ENCODE peak calls at places on chromosome 20, in five cellular contexts. V, A, L, E and S are unnamed samples.

GRCh38 chr20:34473262-34473883 is 42.8 kb upstream of the DYNLRB1 start:
- DNase-seq in V (peak; percentile 72), A (peak; percentile 45), L (peak; percentile 73), E (no peak), S (peak; percentile 48)

GRCh38 chr20:50089787-50090177 is 23.2 kb downstream of the UBE2V1 start:
- DNase-seq in V (no peak), A (no peak), L (no peak), E (no peak), S (no peak)

GRCh38 chr20:36236786-36237121 is 476 bp downstream of the AAR2 start:
- DNase-seq in V (no peak), A (no peak), L (no peak), E (no peak), S (no peak)

GRCh38 chr20:49995586-49995985 is 12.8 kb downstream of the SNAI1 start:
- DNase-seq in V (no peak), A (no peak), L (no peak), E (no peak), S (no peak)

GRCh38 chr20:1215386-1216170 is 10.3 kb upstream of the RAD21L1 start:
- DNase-seq in V (no peak), A (peak; percentile 48), L (no peak), E (no peak), S (no peak)

GRCh38 chr20:2993250-2993649 is 50.2 kb upstream of the GNRH2 start:
- DNase-seq in V (no peak), A (no peak), L (no peak), E (no peak), S (no peak)

GRCh38 chr20:12927489-12927888 is 81.3 kb upstream of the SPTLC3 start:
- DNase-seq in V (no peak), A (no peak), L (no peak), E (no peak), S (no peak)

GRCh38 chr20:52515877-52516276 is 324.3 kb upstream of the ZFP64 start:
- DNase-seq in V (no peak), A (no peak), L (no peak), E (no peak), S (no peak)

GRCh38 chr20:59771506-59772372 is 161.7 kb downstream of the SYCP2 start:
- DNase-seq in V (no peak), A (no peak), L (no peak), E (no peak), S (no peak)

GRCh38 chr20:2759603-2760360 is 40.6 kb downstream of the CPXM1 start:
- DNase-seq in V (no peak), A (no peak), L (no peak), E (no peak), S (no peak)

GRCh38 chr20:57603120-57603519 is 17.1 kb downstream of the ZBP1 start:
- DNase-seq in V (no peak), A (no peak), L (no peak), E (no peak), S (no peak)

GRCh38 chr20:45959956-45960630 is 11.9 kb downstream of the ZNF335 start:
- DNase-seq in V (no peak), A (no peak), L (no peak), E (peak; percentile 19), S (no peak)

GRCh38 chr20:8376940-8377339 is 244.9 kb downstream of the PLCB1 start:
- DNase-seq in V (no peak), A (no peak), L (no peak), E (no peak), S (no peak)

GRCh38 chr20:41572010-41572572 is 46.1 kb downstream of the CHD6 start:
- DNase-seq in V (no peak), A (no peak), L (no peak), E (no peak), S (no peak)
- TF ChIP-seq YY1 in V (no peak), A (no peak), L (no peak), E (no peak), S (no peak)

GRCh38 chr20:48295966-48296421 is 510.7 kb upstream of the SULF2 start:
- DNase-seq in V (peak; percentile 41), A (no peak), L (no peak), E (no peak), S (no peak)

GRCh38 chr20:48298424-48298823 is 513.1 kb upstream of the SULF2 start:
- DNase-seq in V (no peak), A (no peak), L (no peak), E (no peak), S (no peak)

GRCh38 chr20:48301189-48301588 is 515.9 kb upstream of the SULF2 start:
- DNase-seq in V (peak; percentile 45), A (no peak), L (no peak), E (no peak), S (no peak)

GRCh38 chr20:48302149-48302548 is 516.9 kb upstream of the SULF2 start:
- DNase-seq in V (no peak), A (no peak), L (no peak), E (no peak), S (no peak)

DNA sequence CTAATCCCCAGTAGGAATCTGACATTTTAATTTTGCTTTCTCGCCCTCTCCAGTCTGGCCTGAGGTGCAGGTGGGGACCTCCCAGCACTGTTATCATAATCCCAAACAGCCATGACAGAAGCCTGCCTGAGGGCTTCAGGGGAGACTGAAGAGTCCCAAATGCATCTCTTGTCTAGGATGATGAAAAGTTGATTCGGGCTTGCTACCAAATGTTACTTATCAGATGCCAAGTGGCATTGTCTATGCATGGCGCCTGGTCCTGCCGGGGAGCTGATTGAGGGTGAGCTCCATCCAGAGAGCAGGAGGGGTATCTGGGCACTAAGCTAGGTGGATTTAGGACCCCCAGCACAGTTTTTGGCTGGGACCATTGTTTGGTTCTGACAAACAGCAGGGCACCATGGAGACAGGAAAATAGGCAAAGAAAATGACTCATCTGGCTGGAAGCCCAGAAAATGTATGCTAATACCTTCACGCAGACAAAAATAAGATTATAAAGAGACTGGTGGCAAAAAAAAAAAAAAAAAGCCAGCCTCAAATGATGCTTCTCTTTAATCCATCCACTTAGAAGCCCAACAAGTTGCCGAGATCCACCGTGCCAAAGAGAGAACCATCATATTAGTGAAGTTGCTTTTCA is 513.7 kb upstream of the SULF2 start:
- DNase-seq in V (peak; percentile 73), A (no peak), L (peak; percentile 71), E (no peak), S (peak; percentile 32)
- TF ChIP-seq YY1 in V (no peak), A (no peak), L (no peak), E (no peak), S (no peak)

GRCh38 chr20:20265210-20265609 is 102.7 kb upstream of the INSM1 start:
- DNase-seq in V (no peak), A (no peak), L (no peak), E (no peak), S (no peak)
- TF ChIP-seq YY1 in V (no peak), A (no peak), L (no peak), E (no peak), S (no peak)

GRCh38 chr20:40532103-40532502 is 156.9 kb downstream of the MAFB start:
- DNase-seq in V (peak; percentile 31), A (peak; percentile 33), L (no peak), E (no peak), S (peak; percentile 48)

GRCh38 chr20:40538126-40538525 is 150.9 kb downstream of the MAFB start:
- DNase-seq in V (no peak), A (no peak), L (no peak), E (no peak), S (no peak)

GRCh38 chr20:40540163-40540562 is 148.9 kb downstream of the MAFB start:
- DNase-seq in V (no peak), A (no peak), L (no peak), E (no peak), S (no peak)

GRCh38 chr20:40535816-40536215 is 153.2 kb downstream of the MAFB start:
- DNase-seq in V (no peak), A (no peak), L (no peak), E (no peak), S (no peak)

GRCh38 chr20:40536866-40537265 is 152.2 kb downstream of the MAFB start:
- DNase-seq in V (no peak), A (no peak), L (no peak), E (no peak), S (no peak)
- TF ChIP-seq YY1 in V (no peak), A (no peak), L (no peak), E (no peak), S (no peak)

GRCh38 chr20:38145094-38146075 is 19.7 kb downstream of the TGM2 start:
- DNase-seq in V (peak; percentile 45), A (no peak), L (no peak), E (no peak), S (no peak)
- TF ChIP-seq YY1 in V (no peak), A (no peak), L (no peak), E (no peak), S (no peak)

DNA sequence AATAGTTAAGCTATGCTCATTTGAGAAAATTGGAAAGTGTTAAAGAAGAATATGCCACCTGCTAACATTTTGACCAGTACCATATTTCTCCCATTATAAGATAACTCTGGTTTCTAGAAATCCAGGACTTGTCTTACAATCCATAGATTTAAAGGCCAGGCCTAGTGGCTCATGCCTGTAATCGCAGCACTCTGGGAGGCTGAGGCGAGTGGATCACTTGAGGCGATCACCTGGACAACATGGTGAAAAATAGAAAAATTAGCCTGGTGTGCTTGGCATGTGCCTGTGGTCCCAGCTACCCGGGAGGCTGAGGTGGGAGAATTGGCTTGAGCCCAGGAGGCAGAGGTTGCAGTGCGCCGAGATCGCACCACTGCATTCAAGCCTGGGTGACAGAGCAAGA is 26.7 kb upstream of the MAPRE1 start:
- DNase-seq in V (no peak), A (no peak), L (no peak), E (no peak), S (no peak)
- TF ChIP-seq YY1 in V (no peak), A (no peak), L (no peak), E (no peak), S (no peak)

DNA sequence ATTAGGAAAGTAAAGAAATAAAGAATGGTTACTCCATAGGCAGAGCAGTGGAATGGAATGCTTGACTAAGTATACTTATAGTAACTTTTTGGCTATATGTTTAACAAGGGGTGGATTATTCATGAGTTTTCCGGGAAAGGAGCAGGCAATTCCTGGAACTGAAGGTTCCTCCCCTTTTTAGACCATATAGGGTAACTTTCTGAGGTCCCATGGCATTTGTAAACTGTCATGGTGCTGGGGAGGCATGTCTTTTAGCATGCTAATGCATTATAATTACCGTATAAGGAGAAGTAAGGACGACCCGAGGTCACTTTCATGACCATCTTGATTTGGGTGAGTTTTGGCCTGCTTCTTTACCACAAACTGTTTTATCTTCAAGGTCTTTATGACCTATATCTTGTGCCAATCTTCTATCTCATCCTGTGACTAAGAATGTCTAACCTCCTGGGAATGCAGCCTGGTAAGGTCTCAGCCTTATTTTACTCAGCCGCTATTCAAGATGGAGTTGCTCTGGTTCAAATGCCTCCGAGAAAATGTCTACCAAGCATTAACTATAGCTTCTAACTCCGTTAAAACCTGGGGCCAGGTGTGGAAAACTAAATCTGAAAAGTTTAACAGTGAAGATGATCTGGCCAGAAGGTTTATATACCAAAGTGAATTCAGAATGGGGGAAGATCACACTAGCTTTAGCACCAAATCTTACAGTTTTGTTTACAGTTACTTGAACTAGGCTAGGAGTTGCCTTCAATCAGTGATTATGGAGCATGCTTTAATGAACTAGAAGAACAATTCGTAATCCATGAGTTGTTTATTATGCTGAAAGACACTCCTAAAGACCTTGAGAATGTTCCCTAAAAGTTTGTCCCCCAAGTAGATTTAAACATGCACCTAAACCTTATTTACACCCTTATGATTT is 80.0 kb upstream of the TOP1 start:
- DNase-seq in V (no peak), A (no peak), L (no peak), E (no peak), S (no peak)
- TF ChIP-seq YY1 in V (no peak), A (no peak), L (peak; percentile 62), E (no peak), S (no peak)